ENCODE peak calls at places on chromosomes 11 and 22, in four cellular contexts. R is endodermal cell; J is CD4-positive, CD25-positive, alpha-beta regulatory T cell; C is transverse colon. U is an unnamed sample. For H3K4me1, the result is how much of the 10 kb centered on the place peaks cover.

GRCh38 chr11:22389526-22390282 is 51.5 kb downstream of the SLC17A6 start:
- DNase-seq in R (no peak), C (no peak), J (no peak), U (no peak)

GRCh38 chr22:19824197-19825015 is 30.3 kb downstream of the GNB1L start:
- DNase-seq in R (peak), J (no peak), C (no peak), U (no peak)

GRCh38 chr11:75453916-75454655 is 21.1 kb upstream of the KLHL35 start:
- DNase-seq in C (no peak), J (no peak), R (no peak), U (peak)

GRCh38 chr22:37999640-38000272 is 15.4 kb upstream of the SOX10 start:
- DNase-seq in R (no peak), J (no peak), C (no peak), U (peak)

GRCh38 chr22:30234786-30235470 is 11.6 kb downstream of the LIF start:
- DNase-seq in C (no peak), R (peak), J (no peak), U (no peak)

GRCh38 chr11:74025467-74026166 is 16.7 kb upstream of the UCP3 start:
- DNase-seq in J (no peak), R (no peak), C (no peak), U (peak)

GRCh38 chr11:85913486-85913885 is 58.3 kb downstream of the CCDC83 start:
- DNase-seq in C (no peak), J (no peak), R (no peak), U (no peak)

GRCh38 chr11:2825261-2825885 is 60.2 kb downstream of the CDKN1C start:
- DNase-seq in C (peak), J (no peak), R (no peak), U (peak)

GRCh38 chr22:37176464-37177061 is 11.5 kb downstream of the C1QTNF6 start:
- DNase-seq in J (peak), R (peak), C (peak), U (peak)

GRCh38 chr11:8671651-8672062 is 10.8 kb downstream of the TRIM66 start:
- DNase-seq in R (peak), C (no peak), J (no peak), U (no peak)

GRCh38 chr11:910044-910588 is 494 bp downstream of the CHID1 start:
- DNase-seq in C (no peak), J (no peak), R (no peak), U (no peak)
- H3K27ac ChIP-seq in C (peak), J (no peak), R (no peak), U (peak)

DNA sequence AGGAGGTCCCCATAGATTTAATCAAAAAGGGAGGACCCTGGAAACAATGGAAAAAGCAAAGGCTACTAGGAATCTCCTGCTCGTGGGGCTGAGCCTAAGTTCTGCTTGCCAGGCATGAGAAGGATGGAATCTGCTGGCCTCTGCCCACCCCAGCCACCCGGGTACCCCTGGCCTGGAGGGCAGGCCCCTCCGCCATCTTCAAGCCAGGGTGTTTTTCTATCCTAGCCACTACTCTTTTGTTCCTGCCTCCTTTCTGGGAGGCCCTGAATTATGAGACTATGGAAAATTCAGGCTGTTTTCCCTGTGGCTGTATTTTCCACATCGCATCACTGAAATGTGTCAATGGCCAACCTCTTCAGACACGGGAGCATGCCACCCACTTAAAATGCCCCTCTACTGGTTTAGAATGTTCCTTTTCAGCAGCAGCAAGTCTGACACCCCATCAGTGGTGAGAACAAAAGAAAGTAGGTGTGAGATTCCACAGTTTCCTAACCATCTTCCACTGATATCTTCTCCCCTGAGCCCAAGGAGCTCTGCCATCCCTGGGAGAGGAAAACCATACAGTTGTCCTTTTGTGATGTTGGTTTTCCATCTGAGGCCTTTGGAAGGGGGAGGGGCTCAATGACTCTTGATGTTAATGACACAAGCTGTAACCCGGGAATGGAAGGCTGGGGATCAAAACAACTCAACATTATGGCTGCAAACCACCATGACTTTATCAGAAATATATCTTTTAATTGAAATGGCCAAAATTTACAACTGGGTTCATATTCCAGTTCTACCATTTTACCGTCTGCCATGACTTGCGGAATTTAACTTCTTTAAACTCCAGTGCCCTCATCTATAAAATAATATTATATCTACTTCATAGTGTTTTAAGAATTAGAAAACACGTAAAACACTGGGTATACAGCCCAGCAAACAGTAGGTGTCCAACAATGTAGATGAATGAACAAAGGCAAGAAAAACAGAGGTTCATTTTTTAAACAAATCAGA is 22.2 kb downstream of the DKK3 start:
- DNase-seq in J (no peak), R (peak), C (no peak), U (peak)
- H3K4me1 ChIP-seq in J (under half), R (under half), C (under half), U (half or more)

GRCh38 chr11:35786918-35787557 is 124.5 kb downstream of the TRIM44 start:
- DNase-seq in R (peak), J (no peak), C (no peak), U (peak)
- H3K27ac ChIP-seq in R (no peak), J (no peak), C (no peak), U (peak)

DNA sequence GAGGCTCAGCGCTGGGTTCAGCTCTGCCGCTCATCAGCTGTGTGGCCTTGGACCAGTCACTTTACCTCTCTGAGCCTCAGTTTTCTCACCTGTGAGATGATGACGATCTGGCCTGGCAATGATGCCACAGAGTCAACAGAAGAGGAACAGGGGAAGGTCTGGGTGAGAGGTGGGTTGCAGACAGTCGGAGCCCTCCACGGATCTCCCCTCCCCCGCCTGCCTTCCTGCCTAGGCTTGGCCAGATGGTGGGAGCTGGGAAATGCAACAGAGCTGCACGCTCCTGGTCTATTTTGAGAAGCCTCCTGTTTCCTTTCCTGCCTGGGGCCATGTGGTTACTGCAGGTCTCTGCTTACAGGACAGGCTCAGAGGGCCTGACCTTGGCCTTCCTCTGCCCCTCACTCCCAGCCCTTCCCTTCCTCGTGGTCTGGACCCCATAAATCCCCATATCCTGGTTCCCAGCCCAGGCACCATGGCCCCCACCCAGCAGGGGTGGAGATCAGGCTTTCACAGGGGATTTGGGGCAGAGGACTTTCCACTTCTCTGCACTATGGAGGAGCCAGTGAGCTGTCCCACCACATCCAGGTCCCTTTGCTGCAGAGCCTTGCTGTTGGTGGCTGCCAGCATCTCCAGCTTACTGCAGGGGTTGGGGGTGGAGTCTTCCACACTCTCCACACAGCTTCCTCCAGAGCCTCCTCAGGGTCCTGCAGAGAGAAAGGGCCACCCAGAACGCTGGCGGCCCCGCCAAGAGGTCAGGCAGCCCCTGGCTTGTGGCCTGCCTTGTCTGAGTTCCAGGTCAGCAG is 46.9 kb downstream of the C11orf96 start:
- DNase-seq in R (peak), C (no peak), J (no peak), U (no peak)
- H3K4me1 ChIP-seq in R (under half), C (under half), J (under half), U (under half)

GRCh38 chr22:40388231-40388630 is 17.8 kb downstream of the SGSM3 start:
- DNase-seq in R (no peak), C (no peak), J (no peak), U (no peak)

GRCh38 chr22:40385041-40385782 is 14.8 kb downstream of the SGSM3 start:
- DNase-seq in J (peak), C (peak), R (no peak), U (no peak)

GRCh38 chr22:40391417-40391816 is 21.0 kb downstream of the SGSM3 start:
- DNase-seq in J (no peak), C (no peak), R (no peak), U (no peak)

GRCh38 chr22:40383905-40384304 is 13.5 kb downstream of the SGSM3 start:
- DNase-seq in J (no peak), C (no peak), R (no peak), U (peak)

GRCh38 chr22:40387758-40388157 is 17.4 kb downstream of the SGSM3 start:
- DNase-seq in C (peak), R (no peak), J (no peak), U (no peak)
- H3K27ac ChIP-seq in C (peak), R (no peak), J (no peak), U (no peak)